ENCODE peak calls at places on chromosomes 4 and X, in ten cellular contexts. B, V, G, O, I, Q, R, J, C and L are unnamed samples.

GRCh38 chrX:113529425-113530013 is 688.9 kb upstream of the AMOT start:
- DNase-seq in C (no peak), G (no peak), V (no peak), B (no peak), O (no peak), R (no peak), J (no peak), I (no peak), Q (no peak), L (no peak)

GRCh38 chr4:123398803-123399637 is 2.4 kb downstream of the SPRY1 start:
- DNase-seq in Q (peak; percentile 71), B (no peak), R (peak; percentile 82), V (peak; percentile 44), J (peak; percentile 78), I (peak; percentile 63), G (peak; percentile 31), C (peak; percentile 90), O (peak; percentile 52), L (peak; percentile 78)

GRCh38 chrX:41332988-41333743 is 796 bp upstream of the DDX3X start:
- DNase-seq in I (peak; percentile 76), B (peak; percentile 90), V (peak; percentile 90), R (peak; percentile 86), G (peak; percentile 87), O (peak; percentile 71), C (peak; percentile 81), J (peak; percentile 91), Q (peak; percentile 77), L (peak; percentile 93)

GRCh38 chrX:2417205-2417604 is 83.6 kb downstream of the DHRSX start:
- DNase-seq in B (no peak), C (no peak), I (no peak), J (no peak), Q (no peak), O (no peak), G (no peak), R (no peak), V (no peak), L (no peak)

GRCh38 chr4:110480741-110481271 is 4.9 kb downstream of the ENPEP start:
- DNase-seq in C (no peak), Q (no peak), O (no peak), B (no peak), G (no peak), J (no peak), I (peak; percentile 39), R (no peak), V (no peak), L (no peak)

GRCh38 chr4:67549123-67549522 is 3.8 kb upstream of the CENPC start:
- DNase-seq in J (no peak), I (no peak), O (no peak), C (peak; percentile 67), R (no peak), Q (no peak), B (no peak), V (no peak), G (no peak), L (no peak)

GRCh38 chrX:9873952-9874351 is 87.7 kb downstream of the SHROOM2 start:
- DNase-seq in B (peak; percentile 36), O (peak; percentile 22), G (peak; percentile 66), Q (no peak), C (peak; percentile 40), J (peak; percentile 31), R (peak; percentile 66), V (no peak), I (no peak), L (peak; percentile 28)

GRCh38 chr4:41050840-41051775 is 163.2 kb downstream of the APBB2 start:
- DNase-seq in B (no peak), G (no peak), O (no peak), V (no peak), R (peak; percentile 23), J (no peak), C (no peak), Q (no peak), I (no peak), L (no peak)

GRCh38 chrX:129360175-129360574 is 163.1 kb downstream of the SMARCA1 start:
- DNase-seq in I (peak; percentile 25), Q (peak; percentile 53), G (peak; percentile 49), J (peak; percentile 45), R (peak; percentile 63), C (peak; percentile 59), O (peak; percentile 15), B (peak; percentile 34), V (peak; percentile 15), L (peak; percentile 48)

GRCh38 chr4:184198190-184198589 is 19.5 kb downstream of the ENPP6 start:
- DNase-seq in R (no peak), B (no peak), G (no peak), V (no peak), Q (no peak), O (no peak), J (no peak), I (no peak), C (no peak), L (no peak)

GRCh38 chr4:94390804-94391410 is 48.3 kb upstream of the HPGDS start:
- DNase-seq in R (peak; percentile 16), G (peak; percentile 50), O (no peak), Q (no peak), B (peak; percentile 27), J (peak; percentile 27), V (no peak), I (no peak), C (peak; percentile 43), L (peak; percentile 16)

GRCh38 chr4:143095447-143095846 is 89.3 kb upstream of the USP38 start:
- DNase-seq in R (no peak), G (no peak), O (no peak), V (no peak), C (no peak), I (no peak), Q (no peak), B (no peak), J (no peak), L (no peak)

GRCh38 chr4:164906368-164906767 is 29.4 kb downstream of the APELA start:
- DNase-seq in I (no peak), V (no peak), G (no peak), R (no peak), Q (no peak), B (no peak), O (no peak), C (no peak), J (no peak), L (no peak)

DNA sequence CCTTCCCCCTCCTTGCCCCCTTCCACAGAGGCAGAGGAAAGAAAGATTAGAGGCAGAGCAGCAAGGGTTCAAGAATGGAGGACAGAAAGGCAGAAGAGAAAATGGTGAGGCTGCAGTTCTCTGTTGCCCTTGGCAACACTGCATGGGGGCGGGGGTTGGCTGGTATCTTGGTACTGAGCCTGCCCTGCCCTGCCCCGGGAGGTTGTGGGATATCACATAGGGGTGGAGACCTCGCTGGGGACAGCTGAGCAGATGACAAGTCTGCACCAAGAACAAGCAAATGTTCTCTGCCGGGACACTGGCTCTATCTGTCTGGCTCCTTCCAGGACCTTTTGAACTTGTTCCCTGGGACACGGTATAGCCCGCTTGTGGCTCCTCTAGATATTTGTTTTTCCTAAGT is 39.8 kb downstream of the NHS start:
- DNase-seq in I (no peak), O (no peak), R (peak; percentile 65), V (no peak), Q (no peak), C (no peak), B (peak; percentile 31), J (peak; percentile 34), G (peak; percentile 19), L (no peak)
- H3K4me3 ChIP-seq in I (no peak overlapping the region), O (no peak overlapping the region), R (no peak overlapping the region), V (no peak overlapping the region), Q (no peak overlapping the region), C (no peak overlapping the region), B (no peak overlapping the region), J (no peak overlapping the region), G (no peak overlapping the region), L (no peak overlapping the region)

GRCh38 chr4:139761461-139761860 is 95.8 kb downstream of the MGST2 start:
- DNase-seq in C (peak; percentile 46), G (no peak), J (no peak), R (no peak), V (no peak), Q (peak; percentile 28), I (peak; percentile 40), B (peak; percentile 83), O (no peak), L (no peak)
- TF ChIP-seq CTCF in C (peak; percentile 49), G (no peak), J (no peak), R (peak; percentile 16), V (peak; percentile 19), Q (peak; percentile 68), I (peak; percentile 55), B (peak; percentile 92), O (no peak), L (peak; percentile 37)

DNA sequence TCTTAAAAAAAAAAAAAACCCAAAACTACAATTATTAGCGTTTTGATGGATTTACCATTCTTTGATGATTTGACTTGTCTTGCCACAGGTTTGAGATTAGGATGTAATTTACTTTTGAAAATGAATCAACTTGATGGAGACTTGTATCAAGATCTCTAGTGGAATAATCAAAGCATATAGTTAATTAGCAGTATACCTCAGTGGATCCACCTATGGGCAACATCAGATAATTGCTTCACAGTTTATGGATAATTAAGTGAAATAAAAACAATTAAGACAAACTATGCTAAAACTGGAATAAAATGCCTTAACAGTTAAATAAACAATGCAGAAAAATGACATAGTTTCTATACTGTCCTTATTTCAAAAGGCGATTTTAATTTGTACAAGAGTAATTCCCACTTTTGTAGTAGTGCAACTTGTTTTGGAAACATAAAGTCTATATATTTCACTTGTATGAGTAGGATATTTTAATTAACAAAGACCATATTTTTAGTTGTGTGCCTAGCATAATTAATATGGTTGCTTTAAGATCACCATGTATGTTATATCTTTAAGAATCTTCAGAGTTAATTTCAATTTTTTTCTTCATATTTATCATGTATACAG is 4.2 kb downstream of the CPEB2 start:
- DNase-seq in G (no peak), Q (no peak), R (no peak), I (peak; percentile 17), C (peak; percentile 55), J (no peak), V (no peak), O (no peak), B (no peak), L (peak; percentile 55)
- H3K4me3 ChIP-seq in G (no peak overlapping the region), Q (peak overlapping the region; percentile 81), R (no peak overlapping the region), I (peak overlapping the region; percentile 86), C (peak overlapping the region; percentile 85), J (no peak overlapping the region), V (no peak overlapping the region), O (no peak overlapping the region), B (peak overlapping the region; percentile 97), L (peak overlapping the region; percentile 93)

GRCh38 chr4:144645621-144646522 is at the start of gene HHIP:
- DNase-seq in J (peak; percentile 27), V (peak; percentile 24), G (peak; percentile 23), Q (peak; percentile 87), I (peak; percentile 10), C (peak; percentile 83), O (no peak), R (peak; percentile 80), B (peak; percentile 28), L (peak; percentile 90)

GRCh38 chr4:144645102-144645469 is 870 bp upstream of the HHIP start:
- DNase-seq in C (peak; percentile 19), J (no peak), B (no peak), R (peak; percentile 35), V (no peak), Q (no peak), O (no peak), G (no peak), I (no peak), L (peak; percentile 35)

GRCh38 chr4:144648042-144648441 is 2.1 kb downstream of the HHIP start:
- DNase-seq in I (no peak), Q (no peak), V (no peak), G (no peak), R (no peak), C (peak; percentile 17), B (no peak), O (no peak), J (no peak), L (peak; percentile 23)

GRCh38 chr4:144647095-144647959 is 1.4 kb downstream of the HHIP start:
- DNase-seq in R (peak; percentile 43), V (no peak), B (no peak), O (no peak), I (no peak), C (peak; percentile 77), G (no peak), J (no peak), Q (peak; percentile 49), L (peak; percentile 75)

GRCh38 chr4:144646523-144647094 is 653 bp downstream of the HHIP start:
- DNase-seq in R (peak; percentile 20), C (peak; percentile 24), B (peak; percentile 48), J (no peak), Q (no peak), I (no peak), O (no peak), G (no peak), V (no peak), L (peak; percentile 32)
- TF ChIP-seq CTCF in R (no peak), C (peak; percentile 40), B (peak; percentile 22), J (no peak), Q (peak; percentile 67), I (no peak), O (no peak), G (no peak), V (no peak), L (peak; percentile 39)